ENCODE peak calls at places on chromosomes 1 and 21, in ten cellular contexts. B is fibroblast of lung; S is activated naive CD4-positive, alpha-beta T cell; O is activated effector memory CD4-positive, alpha-beta T cell treated with anti-CD3 and anti-CD28 coated beads, Interleukin-2, amount 50 U/mL, for 16 hours; M is GM03348; E is tibial artery; F is AG04450; V is astrocyte of the spinal cord; L is GM19239; R is fibroblast of pulmonary artery. T is an unnamed sample.

GRCh38 chr1:109718495-109718894 is 6.4 kb downstream of the GSTM5 start:
- DNase-seq in O (no peak), E (no peak), V (no peak), L (no peak), B (peak), R (no peak), M (no peak), S (no peak), F (no peak), T (no peak)

GRCh38 chr1:43653339-43653738 is 3.4 kb downstream of the KDM4A start:
- DNase-seq in S (no peak), L (no peak), M (peak), E (no peak), V (peak), F (no peak), R (peak), B (no peak), O (no peak), T (peak)

GRCh38 chr1:22212400-22213233 is 69.7 kb upstream of the WNT4 start:
- DNase-seq in R (no peak), L (no peak), O (no peak), S (no peak), B (no peak), F (no peak), E (no peak), V (no peak), M (no peak), T (no peak)

GRCh38 chr1:16236091-16236494 is 890 bp downstream of the CPLANE2 start:
- DNase-seq in M (peak), F (no peak), O (peak), E (no peak), V (peak), R (no peak), L (peak), S (peak), B (no peak), T (peak)

GRCh38 chr21:38743772-38744529 is 61.8 kb upstream of the ETS2 start:
- DNase-seq in E (no peak), R (no peak), F (no peak), M (no peak), L (no peak), B (no peak), V (no peak), O (no peak), S (no peak), T (no peak)

GRCh38 chr1:220879509-220880366 is 495 bp downstream of the HLX start:
- DNase-seq in L (no peak), O (no peak), B (peak), R (peak), S (no peak), E (peak), V (peak), M (peak), F (no peak), T (no peak)

GRCh38 chr1:204480515-204480914 is 14.1 kb downstream of the PIK3C2B start:
- DNase-seq in O (peak), R (no peak), L (peak), S (no peak), B (no peak), E (no peak), M (no peak), F (no peak), V (no peak), T (no peak)

GRCh38 chr1:44212355-44213221 is 683 bp upstream of the DMAP1 start:
- DNase-seq in F (no peak), S (no peak), R (no peak), O (peak), L (no peak), V (no peak), E (no peak), B (no peak), M (no peak), T (no peak)

GRCh38 chr1:36328088-36328480 is 4.6 kb upstream of the EVA1B start:
- DNase-seq in F (no peak), V (no peak), R (no peak), L (no peak), M (no peak), E (no peak), O (no peak), S (no peak), B (no peak), T (no peak)

GRCh38 chr1:152179566-152179965 is 20.5 kb upstream of the RPTN start:
- DNase-seq in S (no peak), O (no peak), R (no peak), M (peak), L (no peak), B (no peak), F (no peak), V (no peak), E (no peak), T (no peak)

GRCh38 chr1:174068000-174068399 is 45.8 kb upstream of the RC3H1 start:
- DNase-seq in M (no peak), L (no peak), R (no peak), S (no peak), V (no peak), E (no peak), B (peak), O (no peak), F (no peak), T (no peak)

GRCh38 chr1:56387071-56387747 is 192.2 kb downstream of the PLPP3 start:
- DNase-seq in L (no peak), S (no peak), F (no peak), V (peak), M (no peak), B (peak), O (no peak), E (no peak), R (no peak), T (peak)

GRCh38 chr1:2133879-2134215 is 60.7 kb downstream of the FAAP20 start:
- DNase-seq in B (no peak), E (no peak), M (no peak), F (no peak), V (no peak), S (no peak), R (no peak), O (no peak), L (no peak), T (no peak)

GRCh38 chr21:37636152-37636860 is 269.7 kb downstream of the DYRK1A start:
- DNase-seq in O (no peak), R (peak), V (peak), B (peak), F (peak), S (no peak), L (no peak), E (no peak), M (peak), T (no peak)

GRCh38 chr1:62181531-62181930 is 13.1 kb upstream of the L1TD1 start:
- DNase-seq in L (no peak), V (no peak), R (no peak), O (no peak), F (no peak), B (no peak), M (no peak), E (no peak), S (no peak), T (no peak)

GRCh38 chr1:93591833-93592635 is 89.6 kb downstream of the BCAR3 start:
- DNase-seq in E (no peak), B (peak), O (no peak), M (no peak), R (no peak), L (peak), S (no peak), F (no peak), V (no peak), T (no peak)

GRCh38 chr21:32137266-32137665 is 141.6 kb downstream of the MIS18A start:
- DNase-seq in F (no peak), E (no peak), B (no peak), M (no peak), V (no peak), S (no peak), O (no peak), L (no peak), R (no peak), T (peak)

GRCh38 chr21:38188037-38188436 is 68.8 kb upstream of the KCNJ15 start:
- DNase-seq in O (no peak), S (no peak), L (no peak), V (no peak), E (no peak), R (no peak), B (no peak), M (no peak), F (no peak), T (no peak)

GRCh38 chr1:151846062-151846568 is 6.5 kb upstream of the C2CD4D start:
- DNase-seq in L (no peak), E (peak), M (no peak), R (peak), B (peak), O (peak), S (no peak), V (peak), F (no peak), T (peak)

GRCh38 chr1:83950106-83950661 is 48.7 kb downstream of the TTLL7 start:
- DNase-seq in B (no peak), S (no peak), R (no peak), M (no peak), O (no peak), V (no peak), E (no peak), F (no peak), L (no peak), T (no peak)

GRCh38 chr1:235980976-235981375 is 83.9 kb downstream of the NID1 start:
- DNase-seq in B (no peak), S (no peak), F (no peak), E (no peak), L (no peak), M (no peak), O (no peak), R (no peak), V (no peak), T (no peak)

GRCh38 chr1:116284819-116285390 is 88.1 kb upstream of the ATP1A1 start:
- DNase-seq in E (no peak), B (no peak), V (no peak), O (no peak), L (no peak), R (no peak), F (no peak), M (no peak), S (no peak), T (no peak)

GRCh38 chr1:91697322-91698260 is 188.4 kb downstream of the TGFBR3 start:
- DNase-seq in S (no peak), L (no peak), F (no peak), M (peak), O (peak), B (peak), R (peak), V (peak), E (no peak), T (no peak)

GRCh38 chr1:36739703-36740289 is 257.1 kb upstream of the CSF3R start:
- DNase-seq in F (no peak), O (no peak), R (no peak), L (no peak), S (no peak), M (no peak), E (peak), V (no peak), B (no peak), T (no peak)

GRCh38 chr1:21680381-21680780 is 11.2 kb upstream of the RAP1GAP start:
- DNase-seq in F (no peak), M (no peak), R (no peak), O (no peak), L (no peak), S (no peak), B (no peak), E (no peak), V (no peak), T (no peak)

GRCh38 chr1:236608930-236609726 is 4.8 kb upstream of the HEATR1 start:
- DNase-seq in E (peak), L (no peak), O (no peak), F (no peak), R (peak), M (peak), B (peak), V (peak), S (no peak), T (peak)

GRCh38 chr1:68495532-68495931 is 1.4 kb downstream of the DEPDC1 start:
- DNase-seq in L (no peak), M (no peak), S (no peak), V (no peak), B (no peak), E (no peak), R (no peak), O (no peak), F (no peak), T (peak)